ENCODE peak calls at places on chromosomes 2 and 18, in six cellular contexts. One of them, this sample, is unnamed.

GRCh38 chr2:188619146-188619545 is 327.5 kb downstream of the GULP1 start:
- DNase-seq in NCI-H1092: no peak
- DNase-seq in naive B cell: no peak
- DNase-seq in frontal cortex: no peak
- DNase-seq in neuronal stem cell: no peak
- DNase-seq in HCEC 1CT: no peak
- DNase-seq in this sample: no peak

GRCh38 chr2:120830096-120830830 is 94.6 kb downstream of the GLI2 start:
- DNase-seq in NCI-H1092: no peak
- DNase-seq in naive B cell: no peak
- DNase-seq in frontal cortex: no peak
- DNase-seq in neuronal stem cell: no peak
- DNase-seq in HCEC 1CT: no peak
- DNase-seq in this sample: no peak

GRCh38 chr2:232898592-232899541 is 28.8 kb downstream of the SNORC start:
- DNase-seq in NCI-H1092: no peak
- DNase-seq in naive B cell: no peak
- DNase-seq in frontal cortex: no peak
- DNase-seq in neuronal stem cell: no peak
- DNase-seq in HCEC 1CT: peak
- DNase-seq in this sample: peak

GRCh38 chr18:56807883-56808282 is 156.7 kb downstream of the WDR7 start:
- DNase-seq in NCI-H1092: no peak
- DNase-seq in naive B cell: no peak
- DNase-seq in frontal cortex: no peak
- DNase-seq in neuronal stem cell: no peak
- DNase-seq in HCEC 1CT: no peak
- DNase-seq in this sample: no peak

GRCh38 chr18:13257361-13257980 is 38.9 kb downstream of the LDLRAD4 start:
- DNase-seq in NCI-H1092: no peak
- DNase-seq in naive B cell: no peak
- DNase-seq in frontal cortex: no peak
- DNase-seq in neuronal stem cell: no peak
- DNase-seq in HCEC 1CT: no peak
- DNase-seq in this sample: no peak

GRCh38 chr2:47720559-47720958 is 62.4 kb upstream of the MSH6 start:
- DNase-seq in NCI-H1092: no peak
- DNase-seq in naive B cell: no peak
- DNase-seq in frontal cortex: no peak
- DNase-seq in neuronal stem cell: no peak
- DNase-seq in HCEC 1CT: no peak
- DNase-seq in this sample: no peak

GRCh38 chr2:220219371-220219770 is 591.9 kb downstream of the SLC4A3 start:
- DNase-seq in NCI-H1092: no peak
- DNase-seq in naive B cell: no peak
- DNase-seq in frontal cortex: no peak
- DNase-seq in neuronal stem cell: no peak
- DNase-seq in HCEC 1CT: no peak
- DNase-seq in this sample: no peak

GRCh38 chr18:58580078-58580477 is 48.8 kb downstream of the ALPK2 start:
- DNase-seq in NCI-H1092: no peak
- DNase-seq in naive B cell: no peak
- DNase-seq in frontal cortex: no peak
- DNase-seq in neuronal stem cell: no peak
- DNase-seq in HCEC 1CT: peak
- DNase-seq in this sample: no peak

GRCh38 chr18:56068030-56068671 is 480.2 kb upstream of the TCF4 start:
- DNase-seq in NCI-H1092: no peak
- DNase-seq in naive B cell: no peak
- DNase-seq in frontal cortex: no peak
- DNase-seq in neuronal stem cell: no peak
- DNase-seq in HCEC 1CT: peak
- DNase-seq in this sample: no peak

GRCh38 chr2:33344230-33344629 is 132.2 kb upstream of the RASGRP3 start:
- DNase-seq in NCI-H1092: no peak
- DNase-seq in naive B cell: no peak
- DNase-seq in frontal cortex: no peak
- DNase-seq in neuronal stem cell: no peak
- DNase-seq in HCEC 1CT: no peak
- DNase-seq in this sample: no peak

GRCh38 chr18:68219867-68220266 is 495.0 kb downstream of the TMX3 start:
- DNase-seq in NCI-H1092: no peak
- DNase-seq in naive B cell: no peak
- DNase-seq in frontal cortex: no peak
- DNase-seq in neuronal stem cell: no peak
- DNase-seq in HCEC 1CT: peak
- DNase-seq in this sample: no peak

GRCh38 chr2:212427031-212427430 is 111.6 kb downstream of the ERBB4 start:
- DNase-seq in NCI-H1092: no peak
- DNase-seq in naive B cell: no peak
- DNase-seq in frontal cortex: no peak
- DNase-seq in neuronal stem cell: no peak
- DNase-seq in HCEC 1CT: no peak
- DNase-seq in this sample: no peak

GRCh38 chr2:69102234-69102633 is 89.3 kb downstream of the ANTXR1 start:
- DNase-seq in NCI-H1092: no peak
- DNase-seq in naive B cell: no peak
- DNase-seq in frontal cortex: no peak
- DNase-seq in neuronal stem cell: no peak
- DNase-seq in HCEC 1CT: no peak
- DNase-seq in this sample: no peak

GRCh38 chr2:107088156-107088555 is 202.2 kb upstream of the ST6GAL2 start:
- DNase-seq in NCI-H1092: no peak
- DNase-seq in naive B cell: no peak
- DNase-seq in frontal cortex: no peak
- DNase-seq in neuronal stem cell: no peak
- DNase-seq in HCEC 1CT: no peak
- DNase-seq in this sample: peak

GRCh38 chr18:907171-907879 is 2.7 kb downstream of the ADCYAP1 start:
- DNase-seq in NCI-H1092: peak
- DNase-seq in naive B cell: no peak
- DNase-seq in frontal cortex: peak
- DNase-seq in neuronal stem cell: no peak
- DNase-seq in HCEC 1CT: no peak
- DNase-seq in this sample: peak

GRCh38 chr2:20451346-20451745 is 4.5 kb downstream of the RHOB start:
- DNase-seq in NCI-H1092: no peak
- DNase-seq in naive B cell: no peak
- DNase-seq in frontal cortex: no peak
- DNase-seq in neuronal stem cell: no peak
- DNase-seq in HCEC 1CT: no peak
- DNase-seq in this sample: no peak

GRCh38 chr2:85254540-85255261 is 73.1 kb downstream of the TGOLN2 start:
- DNase-seq in NCI-H1092: no peak
- DNase-seq in naive B cell: no peak
- DNase-seq in frontal cortex: no peak
- DNase-seq in neuronal stem cell: no peak
- DNase-seq in HCEC 1CT: no peak
- DNase-seq in this sample: no peak

GRCh38 chr2:206020151-206020550 is 65.8 kb downstream of the INO80D start:
- DNase-seq in NCI-H1092: no peak
- DNase-seq in naive B cell: no peak
- DNase-seq in frontal cortex: no peak
- DNase-seq in neuronal stem cell: no peak
- DNase-seq in HCEC 1CT: no peak
- DNase-seq in this sample: no peak

GRCh38 chr2:237488295-237488694 is 1.2 kb downstream of the MLPH start:
- DNase-seq in NCI-H1092: no peak
- DNase-seq in naive B cell: no peak
- DNase-seq in frontal cortex: no peak
- DNase-seq in neuronal stem cell: no peak
- DNase-seq in HCEC 1CT: no peak
- DNase-seq in this sample: no peak

GRCh38 chr2:48940606-48941005 is 185.1 kb upstream of the LHCGR start:
- DNase-seq in NCI-H1092: peak
- DNase-seq in naive B cell: no peak
- DNase-seq in frontal cortex: no peak
- DNase-seq in neuronal stem cell: no peak
- DNase-seq in HCEC 1CT: no peak
- DNase-seq in this sample: no peak

GRCh38 chr18:74898965-74899364 is 301.3 kb downstream of the ZNF407 start:
- DNase-seq in NCI-H1092: peak
- DNase-seq in naive B cell: no peak
- DNase-seq in frontal cortex: no peak
- DNase-seq in neuronal stem cell: no peak
- DNase-seq in HCEC 1CT: peak
- DNase-seq in this sample: peak

GRCh38 chr2:121256720-121257475 is 28.1 kb downstream of the TFCP2L1 start:
- DNase-seq in NCI-H1092: no peak
- DNase-seq in naive B cell: no peak
- DNase-seq in frontal cortex: no peak
- DNase-seq in neuronal stem cell: no peak
- DNase-seq in HCEC 1CT: no peak
- DNase-seq in this sample: no peak

GRCh38 chr2:239411117-239411516 is 10.3 kb upstream of the HDAC4 start:
- DNase-seq in NCI-H1092: no peak
- DNase-seq in naive B cell: no peak
- DNase-seq in frontal cortex: no peak
- DNase-seq in neuronal stem cell: no peak
- DNase-seq in HCEC 1CT: no peak
- DNase-seq in this sample: no peak

GRCh38 chr2:20992201-20992711 is 51.6 kb downstream of the APOB start:
- DNase-seq in NCI-H1092: no peak
- DNase-seq in naive B cell: no peak
- DNase-seq in frontal cortex: no peak
- DNase-seq in neuronal stem cell: no peak
- DNase-seq in HCEC 1CT: peak
- DNase-seq in this sample: peak

GRCh38 chr2:219254590-219255219 is 987 bp upstream of the TUBA4A start:
- DNase-seq in NCI-H1092: no peak
- DNase-seq in naive B cell: peak
- DNase-seq in frontal cortex: no peak
- DNase-seq in neuronal stem cell: no peak
- DNase-seq in HCEC 1CT: no peak
- DNase-seq in this sample: no peak